ENCODE peak calls at places on chromosomes 6 and 20, in four cellular contexts. N, O, I and V are unnamed samples.

GRCh38 chr6:6008648-6009421 is 2.1 kb upstream of the NRN1 start:
- DNase-seq in I (no peak), N (no peak), O (peak), V (peak)

GRCh38 chr6:45922728-45923351 is 92.8 kb downstream of the CLIC5 start:
- DNase-seq in I (no peak), O (peak), N (peak), V (peak)

GRCh38 chr6:134361011-134361410 is 43.1 kb upstream of the SGK1 start:
- DNase-seq in I (no peak), O (no peak), N (no peak), V (no peak)

GRCh38 chr6:108348655-108349349 is 53.9 kb downstream of the AFG1L start:
- DNase-seq in O (no peak), N (no peak), I (no peak), V (no peak)

GRCh38 chr6:168116975-168117899 is 38.2 kb upstream of the FRMD1 start:
- DNase-seq in O (no peak), I (no peak), N (no peak), V (no peak)

GRCh38 chr6:134835998-134836397 is 113.9 kb downstream of the ALDH8A1 start:
- DNase-seq in O (no peak), I (no peak), N (no peak), V (no peak)

GRCh38 chr6:15948930-15949900 is 179.7 kb upstream of the MYLIP start:
- DNase-seq in I (no peak), N (no peak), O (peak), V (no peak)

GRCh38 chr6:42017021-42017643 is 33.2 kb upstream of the TAF8 start:
- DNase-seq in N (no peak), I (no peak), O (no peak), V (no peak)

GRCh38 chr6:135906542-135906941 is 55.0 kb downstream of the PDE7B start:
- DNase-seq in O (no peak), N (no peak), I (no peak), V (no peak)

GRCh38 chr6:38150681-38151296 is 331.3 kb downstream of the ZFAND3 start:
- DNase-seq in N (no peak), O (no peak), I (no peak), V (no peak)

GRCh38 chr20:829531-829930 is 4.0 kb upstream of the FAM110A start:
- DNase-seq in N (no peak), O (no peak), I (no peak), V (no peak)